ENCODE peak calls at places on chromosomes 4 and X, in six cellular contexts. R, U, A, Q, S and G are unnamed samples.

GRCh38 chrX:154380787-154381186 is 1.7 kb downstream of the EMD start:
- DNase-seq in U (no peak), A (no peak), R (no peak), Q (no peak), S (no peak), G (no peak)

GRCh38 chr4:136583567-136583966 is 948.7 kb downstream of the PCDH18 start:
- DNase-seq in A (no peak), R (no peak), U (no peak), Q (no peak), S (no peak), G (no peak)

GRCh38 chr4:73438048-73438447 is 2.0 kb downstream of the AFP start:
- DNase-seq in R (no peak), S (no peak), U (no peak), A (no peak), Q (no peak), G (no peak)

GRCh38 chrX:84320606-84321005 is 132.6 kb upstream of the RPS6KA6 start:
- DNase-seq in S (no peak), U (no peak), Q (no peak), R (no peak), A (no peak), G (no peak)

GRCh38 chr4:181819951-181820350 is 423.3 kb upstream of the TENM3 start:
- DNase-seq in A (no peak), U (no peak), R (no peak), S (no peak), Q (no peak), G (no peak)

GRCh38 chr4:14726441-14727405 is 275.6 kb upstream of the CPEB2 start:
- DNase-seq in S (no peak), Q (no peak), U (no peak), R (no peak), A (no peak), G (no peak)

GRCh38 chr4:154164931-154165839 is 326.4 kb downstream of the DCHS2 start:
- DNase-seq in R (no peak), U (no peak), S (no peak), Q (no peak), A (no peak), G (no peak)

GRCh38 chr4:146742416-146742815 is 103.7 kb downstream of the POU4F2 start:
- DNase-seq in A (no peak), Q (no peak), U (no peak), S (no peak), R (no peak), G (no peak)

GRCh38 chr4:174136013-174136412 is 147.5 kb downstream of the FBXO8 start:
- DNase-seq in R (no peak), S (peak; percentile 19), U (no peak), A (no peak), Q (no peak), G (peak; percentile 80)

GRCh38 chrX:43655151-43655676 is 885 bp upstream of the MAOA start:
- DNase-seq in S (peak; percentile 49), U (peak; percentile 67), Q (no peak), A (peak; percentile 72), R (peak; percentile 51), G (peak; percentile 17)

GRCh38 chr4:105858466-105859040 is 36.7 kb upstream of the NPNT start:
- DNase-seq in A (no peak), S (no peak), R (no peak), U (no peak), Q (no peak), G (no peak)

GRCh38 chr4:60216752-60217151 is 983.4 kb upstream of the ADGRL3 start:
- DNase-seq in U (no peak), R (no peak), S (no peak), A (no peak), Q (no peak), G (no peak)

GRCh38 chrX:17732138-17732783 is 5.0 kb upstream of the SCML1 start:
- DNase-seq in S (no peak), U (no peak), A (no peak), R (no peak), Q (no peak), G (no peak)

GRCh38 chr4:42768125-42768748 is 111.3 kb upstream of the ATP8A1 start:
- DNase-seq in U (no peak), A (no peak), S (no peak), Q (no peak), R (no peak), G (no peak)

GRCh38 chr4:30950737-30951136 is 230.6 kb downstream of the PCDH7 start:
- DNase-seq in A (no peak), U (no peak), S (no peak), R (no peak), Q (no peak), G (no peak)

GRCh38 chrX:920234-920799 is 289.7 kb downstream of the SHOX start:
- DNase-seq in R (no peak), S (no peak), Q (no peak), U (no peak), A (no peak), G (no peak)

GRCh38 chr4:111943796-111944203 is 201.5 kb upstream of the FAM241A start:
- DNase-seq in A (no peak), U (no peak), Q (no peak), S (peak; percentile 73), R (no peak), G (peak; percentile 33)

GRCh38 chrX:119503484-119503861 is 35.2 kb downstream of the SLC25A5 start:
- DNase-seq in R (no peak), S (no peak), A (peak; percentile 59), Q (no peak), U (peak; percentile 89), G (no peak)

GRCh38 chrX:33840176-33840575 is 291.9 kb downstream of the FAM47A start:
- DNase-seq in A (no peak), U (no peak), Q (no peak), S (peak; percentile 8), R (no peak), G (no peak)

GRCh38 chr4:89640620-89641366 is 196.2 kb downstream of the SNCA start:
- DNase-seq in R (no peak), A (peak; percentile 56), S (peak; percentile 86), Q (no peak), U (no peak), G (peak; percentile 68)

GRCh38 chrX:125108926-125109325 is 210.7 kb upstream of the TEX13C start:
- DNase-seq in U (no peak), R (no peak), Q (no peak), S (no peak), A (no peak), G (no peak)

GRCh38 chrX:138082881-138083280 is 517.0 kb downstream of the ZIC3 start:
- DNase-seq in R (no peak), U (no peak), S (no peak), Q (no peak), A (no peak), G (no peak)

GRCh38 chrX:119093991-119094741 is 21.4 kb downstream of the CT47C1 start:
- DNase-seq in U (no peak), R (no peak), A (no peak), Q (no peak), S (no peak), G (no peak)

GRCh38 chrX:36160056-36160455 is 240.5 kb downstream of the CFAP47 start:
- DNase-seq in R (no peak), A (no peak), U (no peak), Q (no peak), S (no peak), G (no peak)

GRCh38 chr4:15682340-15682725 is 706 bp downstream of the FAM200B start:
- DNase-seq in A (no peak), U (no peak), S (no peak), R (no peak), Q (no peak), G (no peak)

GRCh38 chrX:133373366-133374079 is 41.8 kb downstream of the GPC4 start:
- DNase-seq in Q (no peak), A (no peak), S (no peak), R (no peak), U (no peak), G (no peak)

GRCh38 chr4:62588671-62589070 is 1388.5 kb downstream of the ADGRL3 start:
- DNase-seq in S (no peak), A (no peak), Q (no peak), U (no peak), R (no peak), G (no peak)

GRCh38 chrX:80511969-80512760 is 91.9 kb downstream of the TENT5D start:
- DNase-seq in U (no peak), S (peak; percentile 30), R (no peak), Q (peak; percentile 36), A (no peak), G (no peak)

GRCh38 chr4:40121515-40121914 is 64.9 kb downstream of the N4BP2 start:
- DNase-seq in A (no peak), Q (peak; percentile 14), R (no peak), U (no peak), S (no peak), G (no peak)

GRCh38 chr4:53702334-53703266 is 111.3 kb upstream of the LNX1 start:
- DNase-seq in U (peak; percentile 80), Q (no peak), A (peak; percentile 86), R (no peak), S (peak; percentile 16), G (peak; percentile 92)
- H3K4me3 ChIP-seq in U (peak overlapping the region; percentile 39), Q (no peak overlapping the region), A (peak overlapping the region; percentile 19), R (no peak overlapping the region), S (no peak overlapping the region), G (peak overlapping the region; percentile 49)

GRCh38 chrX:40147399-40148188 is 49.8 kb upstream of the BCOR start:
- DNase-seq in A (no peak), U (no peak), S (no peak), Q (no peak), R (no peak), G (no peak)

GRCh38 chrX:40148189-40148438 is 50.4 kb upstream of the BCOR start:
- DNase-seq in U (no peak), R (no peak), A (no peak), Q (peak; percentile 50), S (no peak), G (no peak)

GRCh38 chrX:40148439-40149285 is 50.9 kb upstream of the BCOR start:
- DNase-seq in S (no peak), R (no peak), U (no peak), A (no peak), Q (peak; percentile 49), G (no peak)

GRCh38 chrX:40150503-40150902 is 52.7 kb upstream of the BCOR start:
- DNase-seq in Q (no peak), U (no peak), R (no peak), A (no peak), S (no peak), G (no peak)

GRCh38 chrX:40149286-40150175 is 51.8 kb upstream of the BCOR start:
- DNase-seq in U (no peak), R (no peak), Q (no peak), S (peak; percentile 82), A (no peak), G (no peak)
- H3K4me3 ChIP-seq in U (no peak overlapping the region), R (no peak overlapping the region), Q (no peak overlapping the region), S (no peak overlapping the region), A (no peak overlapping the region), G (no peak overlapping the region)

DNA sequence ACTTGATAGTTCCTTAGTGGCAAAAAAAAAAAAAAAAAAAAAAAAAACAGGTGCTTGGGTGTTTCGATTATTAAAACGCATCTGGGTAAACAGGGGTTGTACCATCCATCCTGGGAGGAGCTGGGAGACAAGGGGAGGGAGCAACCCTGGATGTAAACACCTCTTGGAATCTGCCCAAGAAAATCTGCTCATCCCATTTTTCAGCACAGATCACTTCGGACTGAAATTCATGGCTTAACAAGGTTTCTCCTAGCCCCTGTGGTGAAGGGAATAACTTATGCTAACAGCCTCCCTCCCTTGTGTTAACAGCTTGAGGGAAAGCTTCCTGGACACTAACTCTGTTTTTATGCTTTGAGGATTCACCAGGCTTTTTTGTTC is 1.7 kb downstream of the BMP3 start:
- DNase-seq in Q (no peak), U (no peak), S (no peak), R (no peak), A (no peak), G (no peak)
- H3K4me3 ChIP-seq in Q (no peak overlapping the region), U (no peak overlapping the region), S (no peak overlapping the region), R (no peak overlapping the region), A (peak overlapping the region; percentile 55), G (no peak overlapping the region)

GRCh38 chr4:102620697-102621497 is 119.7 kb downstream of the NFKB1 start:
- DNase-seq in Q (peak; percentile 52), U (no peak), S (peak; percentile 66), A (no peak), R (no peak), G (peak; percentile 26)
- H3K4me3 ChIP-seq in Q (no peak overlapping the region), U (no peak overlapping the region), S (no peak overlapping the region), A (no peak overlapping the region), R (no peak overlapping the region), G (no peak overlapping the region)